ENCODE peak calls at places on chromosome 19, in eight cellular contexts. R is HS-5; X is osteocyte; Z is GM03348; I is sciatic nerve; K is tibial nerve; V is activated naive CD4-positive, alpha-beta T cell treated with Interleukin-2 at 50 U/mL for 16 hours; S is NCI-H2081. E is an unnamed sample.

GRCh38 chr19:46384396-46384795 is 29.0 kb downstream of the CCDC8 start:
- DNase-seq in R (no peak), X (no peak), Z (no peak), I (peak), K (no peak), V (no peak), S (no peak), E (peak)

GRCh38 chr19:53655042-53655665 is 23.4 kb downstream of the DPRX start:
- DNase-seq in R (no peak), X (no peak), Z (no peak), I (no peak), K (no peak), V (no peak), S (no peak), E (no peak)

GRCh38 chr19:3665681-3666544 is 34.4 kb downstream of the PIP5K1C start:
- DNase-seq in R (no peak), X (peak), Z (peak), I (peak), K (peak), V (peak), S (no peak), E (peak)

GRCh38 chr19:5456130-5456835 is 1.1 kb downstream of the ZNRF4 start:
- DNase-seq in R (no peak), X (no peak), Z (no peak), I (no peak), K (no peak), V (no peak), S (no peak), E (no peak)

GRCh38 chr19:32041681-32042292 is 303.6 kb upstream of the ZNF507 start:
- DNase-seq in R (no peak), X (no peak), Z (peak), I (peak), K (no peak), V (no peak), S (no peak), E (peak)

GRCh38 chr19:36377541-36378178 is 1.3 kb downstream of the ZFP14 start:
- DNase-seq in R (no peak), X (no peak), Z (peak), I (no peak), K (no peak), V (no peak), S (no peak), E (no peak)

GRCh38 chr19:18765224-18765623 is 25.9 kb downstream of the COMP start:
- DNase-seq in R (no peak), X (no peak), Z (no peak), I (no peak), K (no peak), V (no peak), S (peak), E (no peak)

GRCh38 chr19:21117041-21117907 is 24.6 kb upstream of the ZNF431 start:
- DNase-seq in R (peak), X (no peak), Z (no peak), I (no peak), K (no peak), V (no peak), S (no peak), E (no peak)

GRCh38 chr19:45960595-45961235 is 12.9 kb downstream of the NOVA2 start:
- DNase-seq in R (no peak), X (no peak), Z (no peak), I (no peak), K (no peak), V (no peak), S (no peak), E (no peak)

GRCh38 chr19:50607874-50608785 is 31.6 kb downstream of the SYT3 start:
- DNase-seq in R (peak), X (no peak), Z (peak), I (peak), K (no peak), V (peak), S (no peak), E (peak)

E was measured in upper lobe of right lung.